ENCODE peak calls at places on chromosomes 4 and X, in nine cellular contexts. F is K562, N is psoas muscle, P is brain microvascular endothelial cell, K is tibial artery, S is AG04449, H is lung, X is lower leg skin, U is fibroblast of mammary gland. L is an unnamed sample.
A peak's percentile ranks its signal among the peaks of the same experiment; 100 is the strongest.

GRCh38 chrX:100768679-100769338 is 36.9 kb upstream of the SYTL4 start:
- DNase-seq in F (peak; percentile 71), N (peak; percentile 73), P (peak; percentile 81), K (peak; percentile 86), S (peak; percentile 0), H (peak; percentile 91), X (peak; percentile 78), U (peak; percentile 70), L (peak; percentile 45)

GRCh38 chrX:117628381-117628780 is 488.2 kb downstream of the KLHL13 start:
- DNase-seq in F (no peak), N (no peak), P (no peak), K (no peak), S (no peak), H (no peak), X (no peak), U (no peak), L (no peak)

GRCh38 chrX:51862920-51863319 is 30.5 kb upstream of the MAGED1 start:
- DNase-seq in F (no peak), N (no peak), P (no peak), K (no peak), S (no peak), H (no peak), X (no peak), U (no peak), L (no peak)

GRCh38 chr4:7547368-7548040 is 112.8 kb upstream of the PSAPL1 start:
- DNase-seq in F (no peak), N (no peak), P (no peak), K (no peak), S (no peak), H (no peak), X (peak; percentile 70), U (peak; percentile 2), L (peak; percentile 1)

GRCh38 chr4:31557444-31557843 is 837.3 kb downstream of the PCDH7 start:
- DNase-seq in F (no peak), N (no peak), P (no peak), K (no peak), S (no peak), H (no peak), X (no peak), U (peak; percentile 11), L (no peak)

GRCh38 chrX:37825225-37825842 is 22.0 kb downstream of the DYNLT3 start:
- DNase-seq in F (peak; percentile 22), N (no peak), P (peak; percentile 35), K (peak; percentile 39), S (no peak), H (peak; percentile 37), X (peak; percentile 15), U (peak; percentile 42), L (peak; percentile 25)

GRCh38 chr4:41709844-41710481 is 38.6 kb downstream of the PHOX2B start:
- DNase-seq in F (no peak), N (no peak), P (peak; percentile 36), K (no peak), S (peak; percentile 19), H (no peak), X (no peak), U (peak; percentile 84), L (peak; percentile 32)

GRCh38 chr4:108244576-108244975 is 75.8 kb upstream of the LEF1 start:
- DNase-seq in F (no peak), N (no peak), P (no peak), K (no peak), S (no peak), H (no peak), X (no peak), U (no peak), L (no peak)

DNA sequence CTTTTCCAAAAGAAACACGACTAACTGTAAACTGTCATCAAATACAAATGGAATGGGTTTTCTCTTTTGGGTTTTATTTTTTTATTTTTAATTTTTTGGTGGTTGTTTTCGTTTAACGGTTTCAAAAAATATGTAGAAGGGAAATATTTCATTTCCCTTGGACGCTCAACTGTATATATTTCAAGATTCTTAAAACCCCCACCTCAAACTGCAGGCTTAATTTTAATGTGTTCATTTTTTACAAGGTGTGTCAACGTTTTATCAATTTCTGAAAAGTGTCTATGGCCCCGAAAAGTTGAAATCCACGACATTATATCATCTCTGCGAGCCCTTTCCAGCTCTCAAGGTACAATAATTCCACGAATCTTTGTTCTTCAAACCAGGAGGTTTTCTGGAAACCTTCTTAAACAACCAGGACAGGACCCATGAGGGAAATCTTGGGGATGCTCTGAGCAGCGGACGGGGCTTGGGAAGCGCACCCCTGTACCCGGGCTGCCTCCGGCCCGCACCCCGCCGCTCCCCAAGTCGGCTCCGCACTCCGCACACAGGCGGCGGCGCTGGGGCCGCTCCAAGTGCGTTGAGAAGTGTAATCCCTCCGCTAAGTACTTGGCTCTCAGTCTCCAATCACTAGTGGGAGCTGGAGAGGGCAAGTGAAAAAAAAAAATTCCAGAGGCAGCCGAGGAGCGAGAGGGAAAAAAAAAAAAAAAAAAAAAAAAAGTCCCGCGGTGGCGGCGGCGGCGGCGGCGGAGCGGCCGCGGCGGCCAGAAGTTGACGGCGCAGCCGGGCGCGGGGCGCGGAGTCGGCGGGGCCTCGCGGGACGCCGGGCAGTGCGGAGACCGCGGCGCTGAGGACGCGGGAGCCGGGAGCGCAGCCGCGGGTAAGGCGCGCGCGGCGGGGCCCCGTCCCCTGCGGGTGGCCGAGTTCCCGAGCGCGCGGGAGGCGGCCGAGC is at the start of gene BMPR1B:
- DNase-seq in F (no peak), N (no peak), P (peak; percentile 46), K (no peak), S (no peak), H (no peak), X (no peak), U (peak; percentile 66), L (peak; percentile 84)
- TF ChIP-seq CTCF in F (no peak), N (peak; percentile 7), P (peak; percentile 37), K (no peak), S (no peak), H (no peak), X (no peak), U (no peak), L (peak; percentile 35)

GRCh38 chrX:140505421-140506337 is 810 bp upstream of the SOX3 start:
- DNase-seq in F (no peak), N (no peak), P (no peak), K (no peak), S (no peak), H (no peak), X (no peak), U (no peak), L (no peak)

GRCh38 chrX:140503714-140504351 is 1.0 kb downstream of the SOX3 start:
- DNase-seq in F (no peak), N (peak; percentile 33), P (no peak), K (no peak), S (no peak), H (no peak), X (no peak), U (no peak), L (peak; percentile 11)

GRCh38 chrX:140502491-140503229 is 2.2 kb downstream of the SOX3 start:
- DNase-seq in F (no peak), N (no peak), P (no peak), K (no peak), S (no peak), H (no peak), X (no peak), U (no peak), L (no peak)

GRCh38 chrX:140503230-140503585 is 1.7 kb downstream of the SOX3 start:
- DNase-seq in F (no peak), N (no peak), P (no peak), K (no peak), S (no peak), H (no peak), X (no peak), U (no peak), L (no peak)

GRCh38 chrX:140504371-140505324 is at the start of gene SOX3:
- DNase-seq in F (no peak), N (no peak), P (no peak), K (no peak), S (no peak), H (no peak), X (no peak), U (no peak), L (no peak)
- H3K4me3 ChIP-seq in F (no peak within 1 kb of the TSS), N (peak within 1 kb of the TSS; percentile 52), P (peak within 1 kb of the TSS; percentile 15), K (peak within 1 kb of the TSS; percentile 49), S (peak within 1 kb of the TSS; percentile 27), H (no peak within 1 kb of the TSS), X (no peak within 1 kb of the TSS), U (no peak within 1 kb of the TSS), L (peak within 1 kb of the TSS; percentile 3)

GRCh38 chrX:50684871-50685270 is 129.1 kb downstream of the SHROOM4 start:
- DNase-seq in F (no peak), N (no peak), P (no peak), K (no peak), S (no peak), H (no peak), X (no peak), U (no peak), L (no peak)

GRCh38 chrX:50677789-50678188 is 136.2 kb downstream of the SHROOM4 start:
- DNase-seq in F (no peak), N (no peak), P (no peak), K (no peak), S (no peak), H (no peak), X (no peak), U (no peak), L (no peak)

GRCh38 chrX:50680990-50681389 is 133.0 kb downstream of the SHROOM4 start:
- DNase-seq in F (no peak), N (no peak), P (no peak), K (no peak), S (no peak), H (no peak), X (no peak), U (no peak), L (no peak)
- TF ChIP-seq CTCF in F (peak; percentile 20), N (peak; percentile 23), P (peak; percentile 58), K (no peak), S (no peak), H (no peak), X (no peak), U (peak; percentile 42), L (peak; percentile 26)

GRCh38 chrX:13690836-13691235 is 1.9 kb downstream of the RAB9A start:
- DNase-seq in F (no peak), N (no peak), P (no peak), K (no peak), S (no peak), H (no peak), X (no peak), U (peak; percentile 21), L (no peak)

GRCh38 chrX:13693341-13693871 is 4.5 kb downstream of the RAB9A start:
- DNase-seq in F (no peak), N (no peak), P (no peak), K (no peak), S (no peak), H (no peak), X (no peak), U (no peak), L (no peak)

GRCh38 chrX:13694359-13694758 is 5.4 kb downstream of the RAB9A start:
- DNase-seq in F (no peak), N (no peak), P (no peak), K (no peak), S (no peak), H (no peak), X (no peak), U (no peak), L (no peak)

GRCh38 chrX:13691845-13692334 is 3.0 kb downstream of the RAB9A start:
- DNase-seq in F (peak; percentile 28), N (no peak), P (peak; percentile 35), K (no peak), S (no peak), H (no peak), X (no peak), U (peak; percentile 33), L (no peak)

DNA sequence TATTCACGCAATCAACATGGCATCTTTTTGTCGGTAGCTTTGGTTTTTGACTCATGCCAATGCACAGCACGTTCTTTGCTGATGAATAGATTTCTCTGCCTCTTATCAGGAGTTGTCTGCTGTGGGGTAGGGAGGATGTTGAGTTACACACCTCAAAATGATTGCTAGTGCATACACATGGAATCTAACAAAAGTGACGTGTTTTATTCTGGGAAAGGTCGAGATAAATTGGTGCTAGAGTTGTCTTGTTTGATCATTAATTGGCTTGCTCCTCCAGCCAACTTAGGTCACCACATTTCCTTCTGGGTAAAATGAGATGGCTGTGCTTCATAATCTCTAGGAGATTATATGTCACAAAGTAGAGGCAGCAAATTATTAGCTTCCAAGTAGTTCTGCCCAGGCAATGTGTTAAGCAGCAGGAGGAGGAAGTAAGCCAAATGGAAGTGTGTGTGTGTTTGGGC is 3.9 kb downstream of the RAB9A start:
- DNase-seq in F (no peak), N (no peak), P (no peak), K (no peak), S (no peak), H (no peak), X (no peak), U (peak; percentile 25), L (no peak)
- H3K4me3 ChIP-seq in F (no peak overlapping the region), N (no peak overlapping the region), P (no peak overlapping the region), K (no peak overlapping the region), S (no peak overlapping the region), H (no peak overlapping the region), X (no peak overlapping the region), U (no peak overlapping the region), L (no peak overlapping the region)